ENCODE peak calls at places on chromosomes 5 and 9, in four cellular contexts. V is IMR-90, Y is K562, L is GM12878. G is an unnamed sample.
A peak's percentile ranks its signal among the peaks of the same experiment; 100 is the strongest.

GRCh38 chr9:120327322-120327721 is 252.6 kb downstream of the CDK5RAP2 start:
- DNase-seq in L (no peak), V (no peak), Y (no peak), G (no peak)

GRCh38 chr5:10233505-10233904 is 16.2 kb downstream of the ATPSCKMT start:
- DNase-seq in L (no peak), V (peak; percentile 97), Y (peak; percentile 62), G (peak; percentile 79)

GRCh38 chr5:37222181-37222580 is 27.0 kb downstream of the CPLANE1 start:
- DNase-seq in L (no peak), V (no peak), Y (no peak), G (no peak)

GRCh38 chr5:28903643-28904042 is 1865.3 kb upstream of the CDH9 start:
- DNase-seq in L (no peak), Y (no peak), V (no peak), G (no peak)

GRCh38 chr9:133643362-133643755 is 7.2 kb downstream of the DBH start:
- DNase-seq in L (no peak), V (no peak), Y (no peak), G (no peak)

GRCh38 chr5:172541764-172542120 is 87.4 kb upstream of the SH3PXD2B start:
- DNase-seq in V (no peak), L (no peak), Y (no peak), G (no peak)

GRCh38 chr9:6931913-6932312 is 174.1 kb downstream of the KDM4C start:
- DNase-seq in L (no peak), Y (peak; percentile 88), V (peak; percentile 86), G (no peak)

GRCh38 chr5:64612349-64612961 is 77.8 kb upstream of the SHISAL2B start:
- DNase-seq in Y (peak; percentile 56), V (peak; percentile 64), L (no peak), G (peak; percentile 7)

GRCh38 chr5:61401726-61402125 is 69.7 kb downstream of the ZSWIM6 start:
- DNase-seq in L (no peak), Y (peak; percentile 32), V (peak; percentile 69), G (peak; percentile 39)

GRCh38 chr5:167378894-167379723 is 912.3 kb upstream of the WWC1 start:
- DNase-seq in L (no peak), V (no peak), Y (no peak), G (no peak)

GRCh38 chr5:80591352-80591751 is 21.3 kb upstream of the ANKRD34B start:
- DNase-seq in V (no peak), Y (no peak), L (no peak), G (no peak)

GRCh38 chr9:107888773-107889227 is 399.2 kb upstream of the KLF4 start:
- DNase-seq in Y (no peak), L (no peak), V (no peak), G (no peak)

GRCh38 chr5:1445313-1445894 is at the start of gene SLC6A3:
- DNase-seq in L (no peak), V (no peak), Y (peak; percentile 69), G (no peak)

GRCh38 chr5:94847019-94847418 is 228.6 kb downstream of the SLF1 start:
- DNase-seq in L (no peak), Y (no peak), V (no peak), G (no peak)

GRCh38 chr9:35716236-35716635 is 15.8 kb downstream of the TLN1 start:
- DNase-seq in L (no peak), Y (no peak), V (no peak), G (peak; percentile 37)

GRCh38 chr5:174082286-174082685 is 36.8 kb downstream of the NSG2 start:
- DNase-seq in Y (no peak), V (no peak), L (no peak), G (no peak)

GRCh38 chr5:77103457-77103856 is 16.4 kb upstream of the ZBED3 start:
- DNase-seq in L (no peak), Y (no peak), V (no peak), G (no peak)

GRCh38 chr5:133398646-133399081 is 213.7 kb downstream of the FSTL4 start:
- DNase-seq in L (peak; percentile 43), V (no peak), Y (no peak), G (no peak)

GRCh38 chr5:56479701-56480304 is 246.7 kb upstream of the ANKRD55 start:
- DNase-seq in Y (no peak), L (peak; percentile 30), V (no peak), G (no peak)

GRCh38 chr9:137034039-137034708 is 2.3 kb upstream of the FUT7 start:
- DNase-seq in Y (no peak), L (no peak), V (no peak), G (no peak)

GRCh38 chr5:151222769-151223446 is 984 bp downstream of the CCDC69 start:
- DNase-seq in Y (peak; percentile 68), L (no peak), V (no peak), G (no peak)

GRCh38 chr5:101306391-101307137 is 403.5 kb upstream of the ST8SIA4 start:
- DNase-seq in L (no peak), V (no peak), Y (no peak), G (no peak)

GRCh38 chr9:70105142-70105541 is 61.5 kb downstream of the MAMDC2 start:
- DNase-seq in Y (no peak), L (no peak), V (no peak), G (no peak)

GRCh38 chr9:114098021-114098659 is 952 bp downstream of the KIF12 start:
- DNase-seq in Y (peak; percentile 21), V (no peak), L (no peak), G (peak; percentile 75)

GRCh38 chr5:26649000-26649399 is 389.4 kb downstream of the CDH9 start:
- DNase-seq in L (no peak), Y (no peak), V (no peak), G (no peak)

GRCh38 chr9:118929317-118929716 is 439.9 kb downstream of the BRINP1 start:
- DNase-seq in L (no peak), V (peak; percentile 1), Y (no peak), G (no peak)

GRCh38 chr9:122036408-122036807 is 56.7 kb downstream of the TTLL11 start:
- DNase-seq in V (no peak), Y (no peak), L (no peak), G (no peak)

GRCh38 chr9:122033775-122034373 is 59.2 kb downstream of the TTLL11 start:
- DNase-seq in L (no peak), Y (no peak), V (no peak), G (no peak)

GRCh38 chr9:122039213-122039612 is 53.9 kb downstream of the TTLL11 start:
- DNase-seq in V (no peak), Y (no peak), L (no peak), G (no peak)

GRCh38 chr9:122040573-122041242 is 52.4 kb downstream of the TTLL11 start:
- DNase-seq in Y (no peak), L (no peak), V (no peak), G (no peak)

DNA sequence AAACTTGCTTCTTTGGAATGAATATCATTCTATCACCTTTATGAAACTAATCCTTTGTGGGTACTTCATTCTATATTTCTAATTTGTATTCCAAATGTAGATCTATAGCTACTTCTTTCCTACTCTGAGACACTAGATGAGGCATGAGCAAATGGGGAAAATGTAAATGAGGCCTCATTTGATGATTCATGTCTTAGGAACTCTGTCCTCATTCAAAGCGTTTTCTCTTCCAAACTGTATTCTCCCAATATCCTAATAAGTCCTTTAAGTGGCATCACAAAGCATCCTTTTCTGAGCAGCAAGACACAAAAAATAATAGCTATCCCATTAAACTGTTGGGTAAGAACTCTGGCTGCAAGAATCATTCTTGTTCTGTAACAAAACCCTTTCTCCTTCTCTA is 56.1 kb downstream of the TTLL11 start:
- DNase-seq in V (peak; percentile 68), Y (no peak), L (no peak), G (no peak)
- TF ChIP-seq CEBPB in V (no peak), Y (no peak), L (no peak), G (no peak)

GRCh38 chr5:39500656-39501295 is 76.0 kb upstream of the DAB2 start:
- DNase-seq in V (peak; percentile 28), Y (no peak), L (no peak), G (no peak)

GRCh38 chr5:39498247-39498952 is 73.6 kb upstream of the DAB2 start:
- DNase-seq in V (peak; percentile 67), L (no peak), Y (peak; percentile 12), G (no peak)

GRCh38 chr5:39503148-39503547 is 78.4 kb upstream of the DAB2 start:
- DNase-seq in V (peak; percentile 75), L (no peak), Y (no peak), G (no peak)

GRCh38 chr5:39502704-39503103 is 77.9 kb upstream of the DAB2 start:
- DNase-seq in V (no peak), Y (no peak), L (no peak), G (no peak)

GRCh38 chr5:39501403-39501802 is 76.6 kb upstream of the DAB2 start:
- DNase-seq in V (peak; percentile 90), Y (no peak), L (no peak), G (peak; percentile 32)
- TF ChIP-seq RCOR1 in V (peak; percentile 39), Y (no peak), L (no peak), G (no peak)

GRCh38 chr5:142617416-142617815 is 68.5 kb downstream of the FGF1 start:
- DNase-seq in Y (no peak), L (no peak), V (no peak), G (no peak)

GRCh38 chr5:142619815-142620214 is 66.1 kb downstream of the FGF1 start:
- DNase-seq in L (no peak), Y (no peak), V (no peak), G (no peak)

GRCh38 chr5:142618125-142618524 is 67.8 kb downstream of the FGF1 start:
- DNase-seq in Y (no peak), V (peak; percentile 93), L (no peak), G (no peak)

GRCh38 chr5:142626056-142626455 is 59.8 kb downstream of the FGF1 start:
- DNase-seq in V (no peak), Y (no peak), L (no peak), G (no peak)

DNA sequence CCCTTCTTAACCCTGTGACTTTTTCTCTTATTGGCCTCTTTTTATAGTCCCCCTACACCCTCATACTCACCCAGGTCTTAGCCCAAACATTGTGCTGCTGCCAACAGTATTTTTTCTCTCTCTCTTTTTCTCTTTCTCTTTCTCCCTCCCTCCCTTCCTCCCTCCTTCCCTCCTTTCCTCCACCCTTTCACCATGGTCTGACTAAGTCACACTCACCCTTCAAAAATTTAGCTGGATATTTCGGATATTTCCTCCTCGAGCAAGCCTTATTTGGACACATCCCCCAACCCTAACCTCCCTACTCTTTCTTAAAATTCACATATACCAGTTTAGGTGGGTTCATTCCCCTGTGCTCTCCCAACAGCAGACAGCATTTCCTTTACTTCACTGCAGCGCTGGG is 64.7 kb downstream of the FGF1 start:
- DNase-seq in Y (no peak), V (peak; percentile 87), L (no peak), G (no peak)
- TF ChIP-seq CEBPB in Y (no peak), V (no peak), L (no peak), G (no peak)

GRCh38 chr9:38367898-38368297 is 24.6 kb upstream of the ALDH1B1 start:
- DNase-seq in V (no peak), Y (no peak), L (no peak), G (no peak)

GRCh38 chr9:38371495-38371894 is 21.0 kb upstream of the ALDH1B1 start:
- DNase-seq in V (peak; percentile 27), L (peak; percentile 23), Y (peak; percentile 68), G (peak; percentile 64)

GRCh38 chr9:38372685-38373619 is 19.6 kb upstream of the ALDH1B1 start:
- DNase-seq in V (no peak), Y (no peak), L (no peak), G (no peak)

GRCh38 chr9:38370231-38370630 is 22.3 kb upstream of the ALDH1B1 start:
- DNase-seq in V (no peak), L (no peak), Y (no peak), G (no peak)

DNA sequence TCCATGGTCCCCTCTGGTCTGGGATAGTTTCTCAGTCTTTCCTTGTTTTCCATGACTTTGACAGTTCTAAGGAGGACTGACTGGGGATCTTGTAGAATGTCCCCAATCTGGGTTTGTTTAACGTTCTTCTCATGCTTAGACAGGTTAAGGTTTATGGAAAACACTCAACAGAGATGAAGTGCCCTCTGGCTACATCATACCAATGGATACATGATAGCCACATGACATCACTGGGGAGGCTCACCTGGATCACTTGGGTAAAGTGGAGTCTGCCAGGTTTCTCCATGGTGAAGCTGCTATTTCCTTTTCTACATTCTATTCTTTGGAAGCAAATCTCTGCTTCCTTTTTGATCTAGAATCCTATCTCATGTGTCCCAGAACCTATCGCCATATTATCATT is 23.8 kb upstream of the ALDH1B1 start:
- DNase-seq in Y (no peak), L (no peak), V (no peak), G (no peak)
- TF ChIP-seq RCOR1 in Y (no peak), L (no peak), V (no peak), G (no peak)